ENCODE peak calls at places on chromosome 15, in nine cellular contexts. W is NCI-H1105; H is DMS79; V is stimulated activated CD8-positive, alpha-beta memory T cell treated with anti-CD3 and anti-CD28 coated beads, Interleukin-7, amount 100 ng/mL, for 1 hour; Q is skeletal muscle cell; L is Caki2; S is AG08396; O is uterus; R is amniotic stem cell. M is an unnamed sample.

GRCh38 chr15:64544450-64544849 is 84.1 kb downstream of the ZNF609 start:
- DNase-seq in L (no peak), Q (no peak), W (no peak), H (no peak), O (no peak), V (no peak), S (no peak), R (no peak), M (no peak)

GRCh38 chr15:69044899-69045298 is 30.4 kb downstream of the NOX5 start:
- DNase-seq in V (no peak), L (no peak), R (peak), O (no peak), S (no peak), Q (no peak), W (no peak), H (no peak), M (no peak)

GRCh38 chr15:64478863-64479262 is 18.5 kb downstream of the ZNF609 start:
- DNase-seq in L (no peak), H (no peak), W (no peak), R (no peak), Q (peak), O (no peak), S (no peak), V (no peak), M (no peak)

GRCh38 chr15:89828324-89829145 is 13.9 kb upstream of the ANPEP start:
- DNase-seq in R (no peak), Q (no peak), H (no peak), O (peak), W (no peak), V (no peak), S (peak), L (peak), M (no peak)

GRCh38 chr15:41022487-41023090 is 69.3 kb downstream of the CHAC1 start:
- DNase-seq in Q (no peak), W (no peak), R (peak), H (no peak), O (no peak), L (peak), S (peak), V (peak), M (no peak)

GRCh38 chr15:27438403-27439375 is 467.7 kb downstream of the GABRG3 start:
- DNase-seq in L (no peak), R (no peak), W (no peak), H (peak), O (no peak), V (no peak), S (no peak), Q (peak), M (no peak)

GRCh38 chr15:74176262-74177208 is 3.0 kb downstream of the ISLR start:
- DNase-seq in V (no peak), W (no peak), S (no peak), R (no peak), L (no peak), Q (no peak), H (no peak), O (peak), M (no peak)

GRCh38 chr15:57606816-57607215 is 15.1 kb downstream of the MYZAP start:
- DNase-seq in H (no peak), V (no peak), S (no peak), W (no peak), L (no peak), R (no peak), Q (no peak), O (no peak), M (no peak)

GRCh38 chr15:58517682-58518525 is 86.1 kb downstream of the LIPC start:
- DNase-seq in O (no peak), H (no peak), R (no peak), S (no peak), V (no peak), W (no peak), Q (no peak), L (no peak), M (no peak)

GRCh38 chr15:57772223-57772957 is 65.9 kb downstream of the POLR2M start:
- DNase-seq in Q (no peak), V (no peak), S (no peak), O (no peak), R (no peak), H (no peak), W (no peak), L (no peak), M (no peak)

GRCh38 chr15:45402955-45403892 is 24.9 kb upstream of the GATM start:
- DNase-seq in R (no peak), Q (no peak), V (no peak), L (peak), H (no peak), O (no peak), W (no peak), S (peak), M (no peak)

GRCh38 chr15:31306036-31306425 is 20.6 kb upstream of the KLF13 start:
- DNase-seq in V (no peak), L (no peak), O (no peak), S (peak), H (no peak), Q (no peak), R (no peak), W (no peak), M (no peak)

GRCh38 chr15:52806284-52806655 is 16.1 kb upstream of the ONECUT1 start:
- DNase-seq in S (no peak), R (no peak), L (no peak), Q (no peak), H (no peak), W (no peak), V (no peak), O (no peak), M (no peak)

GRCh38 chr15:39966521-39966920 is 32.6 kb downstream of the EIF2AK4 start:
- DNase-seq in Q (no peak), V (no peak), O (no peak), H (no peak), L (no peak), S (no peak), R (no peak), W (no peak), M (no peak)

GRCh38 chr15:30885814-30886213 is 17.9 kb upstream of the FAN1 start:
- DNase-seq in V (no peak), H (no peak), L (peak), S (peak), O (no peak), W (no peak), Q (no peak), R (no peak), M (no peak)